ENCODE peak calls at places on chromosomes 5 and 9, in four cellular contexts. W is frontal cortex, P is T follicular helper cell, V is NCI-H2081 treated with DMSO at 0.1 percent for 48 hours. I is an unnamed sample.

GRCh38 chr5:150515446-150515845 is 7.5 kb downstream of the NDST1 start:
- DNase-seq in V (no peak), P (no peak), W (no peak), I (no peak)

GRCh38 chr5:178238711-178239592 is 6.3 kb upstream of the PHYKPL start:
- DNase-seq in P (no peak), W (no peak), V (no peak), I (peak; percentile 81)

GRCh38 chr5:155147222-155147621 is 133.7 kb downstream of the KIF4B start:
- DNase-seq in V (no peak), W (peak; percentile 8), P (no peak), I (no peak)

GRCh38 chr5:86354664-86355063 is 263.1 kb upstream of the COX7C start:
- DNase-seq in P (no peak), W (no peak), V (no peak), I (no peak)

GRCh38 chr5:79774171-79774854 is 84.7 kb downstream of the CMYA5 start:
- DNase-seq in W (no peak), V (no peak), P (no peak), I (no peak)

GRCh38 chr5:133441166-133441815 is 171.1 kb downstream of the FSTL4 start:
- DNase-seq in P (no peak), V (no peak), W (no peak), I (no peak)

GRCh38 chr9:16866542-16866941 is 3.9 kb downstream of the BNC2 start:
- DNase-seq in W (no peak), P (no peak), V (no peak), I (no peak)

GRCh38 chr5:9888517-9888916 is 258.4 kb upstream of the TAS2R1 start:
- DNase-seq in V (no peak), W (peak; percentile 12), P (no peak), I (no peak)

GRCh38 chr5:177304392-177305119 is 957 bp downstream of the PRELID1 start:
- DNase-seq in W (no peak), V (no peak), P (no peak), I (no peak)

GRCh38 chr5:128290152-128290858 is 206.7 kb downstream of the SLC12A2 start:
- DNase-seq in V (no peak), W (no peak), P (no peak), I (no peak)

GRCh38 chr5:167754501-167754941 is 536.9 kb upstream of the WWC1 start:
- DNase-seq in W (no peak), P (no peak), V (no peak), I (no peak)

GRCh38 chr9:20650313-20650712 is 28.0 kb upstream of the MLLT3 start:
- DNase-seq in W (no peak), V (no peak), P (no peak), I (no peak)

GRCh38 chr9:137053944-137054931 is at the start of gene ENTPD2:
- DNase-seq in W (peak; percentile 76), P (no peak), V (no peak), I (no peak)

GRCh38 chr9:80025131-80025530 is 453.4 kb downstream of the TLE4 start:
- DNase-seq in W (no peak), V (no peak), P (no peak), I (no peak)

GRCh38 chr5:149853019-149853648 is 91.5 kb downstream of the PDE6A start:
- DNase-seq in V (no peak), P (no peak), W (peak; percentile 66), I (no peak)

GRCh38 chr5:35188041-35188457 is 42.2 kb downstream of the PRLR start:
- DNase-seq in V (no peak), P (no peak), W (no peak), I (no peak)

GRCh38 chr9:75996726-75997125 is 106.3 kb downstream of the PCSK5 start:
- DNase-seq in V (no peak), W (no peak), P (no peak), I (no peak)

GRCh38 chr5:156798201-156798600 is 51.9 kb upstream of the PPP1R2B start:
- DNase-seq in V (no peak), P (no peak), W (no peak), I (no peak)